ENCODE peak calls at places on chromosomes 11 and 22, in five cellular contexts. T is GM23338, A is lung, Q is Peyer's patch, B is tibial nerve. K is an unnamed sample.

GRCh38 chr11:116601734-116602636 is 170.8 kb downstream of the BUD13 start:
- DNase-seq in T (no peak), A (no peak), Q (no peak), B (no peak), K (no peak)

GRCh38 chr11:61756452-61757212 is 4.2 kb downstream of the MYRF start:
- DNase-seq in T (no peak), A (no peak), Q (peak), B (no peak), K (no peak)

GRCh38 chr11:108669711-108670110 is 4.8 kb downstream of the DDX10 start:
- DNase-seq in T (no peak), A (no peak), Q (no peak), B (no peak), K (no peak)

GRCh38 chr11:12508151-12508740 is 130.9 kb downstream of the PARVA start:
- DNase-seq in T (no peak), A (no peak), Q (no peak), B (no peak), K (no peak)

GRCh38 chr22:44309137-44309536 is 3.6 kb downstream of the SHISAL1 start:
- DNase-seq in T (no peak), A (peak), Q (peak), B (no peak), K (no peak)

GRCh38 chr22:25627271-25627848 is 62.9 kb downstream of the GRK3 start:
- DNase-seq in T (no peak), A (no peak), Q (no peak), B (no peak), K (no peak)

GRCh38 chr11:464316-464715 is 14.2 kb downstream of the PTDSS2 start:
- DNase-seq in T (no peak), A (no peak), Q (no peak), B (no peak), K (no peak)

GRCh38 chr22:27460596-27461347 is 340.8 kb downstream of the MN1 start:
- DNase-seq in T (peak), A (no peak), Q (peak), B (peak), K (no peak)

GRCh38 chr11:28343304-28344233 is 235.4 kb downstream of the METTL15 start:
- DNase-seq in T (peak), A (no peak), Q (no peak), B (no peak), K (no peak)

GRCh38 chr11:124086447-124086846 is 28.8 kb upstream of the VWA5A start:
- DNase-seq in T (peak), A (no peak), Q (no peak), B (no peak), K (no peak)

GRCh38 chr11:13137778-13138400 is 128.8 kb downstream of the RASSF10 start:
- DNase-seq in T (no peak), A (no peak), Q (no peak), B (no peak), K (no peak)

GRCh38 chr11:35978173-35978572 is 34.3 kb downstream of the LDLRAD3 start:
- DNase-seq in T (peak), A (no peak), Q (no peak), B (no peak), K (no peak)

GRCh38 chr22:23575601-23576000 is 4.5 kb downstream of the IGLL1 start:
- DNase-seq in T (no peak), A (no peak), Q (no peak), B (no peak), K (no peak)

GRCh38 chr11:68843052-68843561 is 1.4 kb upstream of the CPT1A start:
- DNase-seq in T (peak), A (no peak), Q (peak), B (no peak), K (no peak)

GRCh38 chr11:469684-470667 is 19.9 kb downstream of the PTDSS2 start:
- DNase-seq in T (no peak), A (peak), Q (peak), B (peak), K (no peak)

GRCh38 chr11:33722579-33723234 is 13.5 kb downstream of the CD59 start:
- DNase-seq in T (no peak), A (peak), Q (no peak), B (no peak), K (no peak)
- H3K27ac ChIP-seq in T (no peak), A (peak), Q (no peak), B (peak), K (no peak)

GRCh38 chr22:38454361-38455062 is 487 bp downstream of the KCNJ4 start:
- DNase-seq in T (no peak), A (no peak), Q (no peak), B (no peak), K (no peak)
- H3K4me3 ChIP-seq in T (peak), A (peak), Q (peak), B (peak), K (peak)

GRCh38 chr11:86034710-86035109 is 34.2 kb downstream of the PICALM start:
- DNase-seq in T (no peak), A (no peak), Q (no peak), B (no peak), K (no peak)
- H3K27ac ChIP-seq in T (no peak), A (no peak), Q (no peak), B (no peak), K (no peak)

GRCh38 chr11:18706330-18707243 is 8.0 kb downstream of the TMEM86A start:
- DNase-seq in T (peak), A (peak), Q (peak), B (no peak), K (no peak)
- H3K4me3 ChIP-seq in T (peak), A (peak), Q (peak), B (peak), K (peak)

DNA sequence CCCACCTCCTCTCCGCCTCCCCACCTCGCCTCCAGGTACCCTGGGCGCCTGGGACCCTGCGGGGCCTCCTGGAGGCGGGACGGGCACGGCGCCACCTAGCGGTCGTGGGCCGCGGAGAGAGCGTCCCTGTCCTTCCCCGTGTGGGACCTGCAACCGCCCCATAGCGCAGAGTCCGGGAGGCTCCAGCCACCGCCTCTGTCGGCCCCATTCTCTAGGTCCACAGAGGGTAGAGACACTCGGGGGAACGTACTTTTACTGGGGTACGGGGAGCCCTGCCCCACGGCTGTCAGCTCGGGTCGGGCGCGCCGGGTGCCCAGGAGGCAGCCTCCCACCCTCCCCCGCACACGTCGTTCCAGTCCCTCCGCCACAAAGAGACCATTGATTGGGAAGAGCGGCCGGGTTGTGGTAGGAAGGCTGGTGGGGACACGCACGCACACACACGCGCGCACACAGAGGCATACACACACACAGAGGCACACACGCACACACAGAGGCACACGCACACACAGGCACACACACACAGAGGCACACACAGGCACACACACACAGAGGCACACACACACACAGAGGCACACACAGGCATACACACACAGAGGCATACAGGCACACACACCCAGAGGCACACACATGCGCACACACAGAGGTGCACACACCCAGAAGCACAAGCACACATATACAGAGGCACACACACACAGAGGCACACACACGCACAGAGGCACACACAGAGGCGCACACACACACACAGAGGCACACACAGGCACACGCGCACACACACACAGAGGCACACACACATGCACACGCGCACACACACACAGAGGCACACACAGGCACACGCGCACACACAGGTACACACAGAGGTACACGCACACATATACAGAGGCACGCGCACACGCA is 12.6 kb upstream of the NECTIN1 start:
- DNase-seq in T (peak), A (no peak), Q (peak), B (no peak), K (no peak)
- H3K27ac ChIP-seq in T (no peak), A (no peak), Q (no peak), B (peak), K (no peak)

DNA sequence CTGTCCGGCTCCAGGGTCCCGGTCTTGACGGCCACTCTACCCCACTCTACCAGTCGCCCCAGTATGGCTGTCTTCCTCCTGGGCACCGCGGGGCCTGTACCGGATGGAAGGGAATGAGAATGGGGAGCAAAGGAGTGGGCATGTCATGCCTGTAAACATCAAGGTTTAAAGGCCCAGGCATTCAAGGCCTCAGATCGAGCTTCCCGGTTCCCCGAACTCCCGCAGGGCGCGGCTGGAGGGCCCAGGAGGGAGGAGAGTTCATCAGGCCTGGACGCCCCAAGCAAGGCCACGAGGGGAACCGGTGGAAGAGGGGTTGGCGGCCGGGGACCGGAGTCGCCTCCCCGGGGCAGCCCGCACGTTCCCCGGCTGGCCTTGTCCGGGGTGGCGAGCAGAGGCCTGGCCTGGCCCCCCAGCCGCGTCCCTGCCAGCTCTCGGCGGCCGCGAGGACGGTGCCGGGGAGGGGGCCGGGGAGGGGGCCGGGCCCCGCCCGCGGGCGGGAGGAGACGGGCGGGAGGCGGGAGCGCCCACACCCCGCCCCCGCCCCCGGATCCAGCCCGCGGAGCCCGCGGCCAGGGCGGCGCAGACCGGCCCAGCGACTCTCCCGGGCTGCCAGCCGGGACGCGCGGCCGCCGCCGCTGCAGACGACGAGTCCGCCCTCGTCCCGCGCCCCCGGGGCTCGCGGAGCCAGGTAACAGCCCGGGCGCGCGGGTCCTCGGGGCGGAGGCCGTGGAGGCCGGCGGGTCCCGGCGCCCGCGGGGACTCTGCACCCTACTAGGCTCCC is at the start of gene CDC42EP1:
- DNase-seq in T (peak), A (no peak), Q (peak), B (no peak), K (no peak)
- H3K4me3 ChIP-seq in T (peak), A (peak), Q (peak), B (peak), K (peak)

GRCh38 chr11:2693271-2693833 is 6.4 kb downstream of the KCNQ1OT1 start:
- DNase-seq in T (peak), A (no peak), Q (peak), B (no peak), K (peak)
- H3K27ac ChIP-seq in T (peak), A (peak), Q (no peak), B (peak), K (peak)

GRCh38 chr22:46749682-46750529 is 11.9 kb upstream of the CERK start:
- DNase-seq in T (no peak), A (no peak), Q (no peak), B (no peak), K (no peak)
- H3K4me3 ChIP-seq in T (no peak), A (no peak), Q (no peak), B (no peak), K (no peak)

GRCh38 chr11:30454108-30454507 is 131.2 kb downstream of the ARL14EP start:
- DNase-seq in T (no peak), A (no peak), Q (no peak), B (no peak), K (no peak)
- H3K27ac ChIP-seq in T (no peak), A (no peak), Q (no peak), B (no peak), K (no peak)

DNA sequence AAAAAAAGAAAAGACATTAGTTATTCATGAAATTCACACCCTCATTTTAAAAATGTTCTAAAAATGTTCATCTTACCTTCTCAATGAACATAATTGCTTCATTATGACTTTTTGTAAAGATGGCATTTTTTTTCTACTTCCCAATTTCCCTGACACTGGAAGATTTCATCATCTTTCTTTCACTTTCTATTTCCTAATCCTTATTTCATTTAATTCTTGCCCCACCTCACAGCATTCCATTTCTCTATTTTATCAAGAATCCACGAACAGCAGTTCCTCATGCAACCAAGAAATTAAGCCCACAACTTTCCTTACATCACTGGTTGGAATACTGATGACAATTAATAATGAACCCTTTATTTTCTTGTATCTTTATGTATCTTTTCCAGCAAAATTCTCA is 1.9 kb downstream of the PATL1 start:
- DNase-seq in T (no peak), A (no peak), Q (no peak), B (no peak), K (no peak)
- H3K4me3 ChIP-seq in T (no peak), A (no peak), Q (no peak), B (no peak), K (no peak)

K was measured in iPS DF 6.9.